ENCODE peak calls at places on chromosomes 2 and 18, in ten cellular contexts. X, N, L, O, F, K, D, S, U and H are unnamed samples.

GRCh38 chr18:24534737-24535136 is 74.3 kb downstream of the HRH4 start:
- DNase-seq in K (no peak), L (no peak), S (no peak), D (no peak), F (no peak), N (no peak), X (no peak), U (no peak), O (no peak), H (no peak)

GRCh38 chr2:100862081-100862480 is 42.1 kb downstream of the NPAS2 start:
- DNase-seq in N (no peak), U (no peak), S (no peak), X (no peak), D (no peak), O (no peak), L (no peak), F (no peak), K (no peak), H (no peak)

GRCh38 chr18:7568426-7568825 is 1.3 kb downstream of the PTPRM start:
- DNase-seq in X (peak), O (peak), F (peak), K (no peak), L (peak), N (no peak), U (peak), S (no peak), D (peak), H (no peak)

GRCh38 chr2:152033146-152033545 is 65.7 kb downstream of the CACNB4 start:
- DNase-seq in N (no peak), D (no peak), F (no peak), O (no peak), L (no peak), X (no peak), K (no peak), U (no peak), S (no peak), H (no peak)

GRCh38 chr2:181690851-181691250 is 10.5 kb upstream of the NEUROD1 start:
- DNase-seq in D (no peak), X (no peak), U (no peak), K (no peak), N (no peak), L (no peak), S (no peak), O (no peak), F (no peak), H (no peak)

GRCh38 chr2:162556996-162557395 is 213.1 kb downstream of the GCA start:
- DNase-seq in X (no peak), K (no peak), U (no peak), F (no peak), N (no peak), L (no peak), D (no peak), O (no peak), S (no peak), H (no peak)

GRCh38 chr2:15953891-15954680 is 13.7 kb downstream of the MYCN start:
- DNase-seq in S (no peak), D (no peak), F (no peak), N (no peak), L (no peak), U (no peak), X (no peak), K (no peak), O (no peak), H (no peak)

GRCh38 chr2:6924918-6925194 is 7.6 kb downstream of the RNF144A start:
- DNase-seq in O (no peak), X (no peak), F (no peak), S (no peak), D (no peak), L (no peak), U (no peak), N (no peak), K (no peak), H (no peak)

GRCh38 chr2:28681216-28681981 is 70.2 kb upstream of the PPP1CB start:
- DNase-seq in K (no peak), L (no peak), S (peak), F (no peak), O (no peak), D (no peak), X (no peak), N (no peak), U (peak), H (no peak)

GRCh38 chr2:71605781-71606241 is 152.4 kb downstream of the DYSF start:
- DNase-seq in F (no peak), L (no peak), N (no peak), X (peak), S (no peak), U (no peak), D (peak), O (peak), K (no peak), H (no peak)

GRCh38 chr2:119659601-119660342 is 19.2 kb upstream of the TMEM177 start:
- DNase-seq in N (no peak), K (no peak), D (no peak), X (no peak), F (peak), L (no peak), U (peak), S (peak), O (no peak), H (no peak)

GRCh38 chr2:9905413-9905812 is 46.1 kb upstream of the GRHL1 start:
- DNase-seq in K (no peak), X (no peak), N (no peak), L (no peak), S (no peak), U (no peak), F (no peak), O (no peak), D (no peak), H (no peak)

GRCh38 chr18:45266023-45266422 is 349.3 kb upstream of the SLC14A2 start:
- DNase-seq in N (no peak), K (no peak), U (no peak), F (no peak), D (no peak), L (no peak), O (no peak), S (no peak), X (no peak), H (no peak)

GRCh38 chr2:210203162-210203561 is 22.1 kb downstream of the ACADL start:
- DNase-seq in U (no peak), N (no peak), K (no peak), L (no peak), O (no peak), X (no peak), D (no peak), F (no peak), S (no peak), H (no peak)

GRCh38 chr18:54392621-54393023 is 34.9 kb downstream of the C18orf54 start:
- DNase-seq in X (no peak), O (no peak), N (no peak), U (peak), L (no peak), D (no peak), K (peak), S (peak), F (no peak), H (no peak)

GRCh38 chr2:240711296-240711695 is 19.6 kb downstream of the AQP12A start:
- DNase-seq in U (no peak), O (no peak), S (no peak), N (no peak), F (no peak), K (no peak), X (peak), L (no peak), D (no peak), H (no peak)

GRCh38 chr2:219576505-219577388 is 4.6 kb downstream of the INHA start:
- DNase-seq in D (no peak), X (no peak), O (peak), N (no peak), L (no peak), S (no peak), F (no peak), K (no peak), U (no peak), H (no peak)

GRCh38 chr18:44748582-44748981 is 67.9 kb downstream of the SETBP1 start:
- DNase-seq in K (no peak), X (no peak), S (no peak), L (no peak), F (no peak), N (no peak), U (no peak), O (no peak), D (no peak), H (no peak)

GRCh38 chr2:43461461-43462073 is 134.3 kb downstream of the THADA start:
- DNase-seq in K (no peak), L (no peak), S (no peak), U (no peak), D (no peak), O (no peak), X (no peak), F (no peak), N (no peak), H (no peak)

GRCh38 chr2:232890536-232890895 is 20.5 kb downstream of the SNORC start:
- DNase-seq in F (no peak), N (no peak), O (no peak), X (peak), L (no peak), S (no peak), U (no peak), D (no peak), K (no peak), H (no peak)

GRCh38 chr2:172102159-172102857 is 392 bp downstream of the DLX2 start:
- DNase-seq in U (no peak), S (peak), F (no peak), X (no peak), O (peak), N (no peak), K (no peak), L (no peak), D (no peak), H (no peak)

GRCh38 chr2:126779286-126779605 is 119.4 kb upstream of the TEX51 start:
- DNase-seq in N (no peak), X (no peak), D (no peak), U (no peak), S (no peak), K (no peak), F (no peak), O (no peak), L (no peak), H (no peak)

GRCh38 chr2:217914078-217914477 is 88.7 kb downstream of the TNS1 start:
- DNase-seq in L (no peak), O (no peak), D (no peak), U (no peak), N (no peak), F (no peak), X (no peak), K (no peak), S (no peak), H (no peak)

GRCh38 chr2:82779981-82780380 is 1679.1 kb downstream of the SUCLG1 start:
- DNase-seq in K (no peak), S (no peak), F (no peak), X (no peak), O (no peak), D (no peak), N (no peak), U (peak), L (no peak), H (no peak)

GRCh38 chr2:44802409-44803099 is 138.9 kb upstream of the SIX3 start:
- DNase-seq in S (no peak), L (no peak), O (no peak), N (no peak), D (no peak), U (no peak), F (no peak), X (no peak), K (no peak), H (no peak)

GRCh38 chr2:44801289-44801675 is 140.2 kb upstream of the SIX3 start:
- DNase-seq in S (no peak), X (no peak), U (no peak), L (no peak), O (no peak), F (no peak), D (no peak), K (no peak), N (no peak), H (no peak)

GRCh38 chr2:44804406-44805235 is 136.9 kb upstream of the SIX3 start:
- DNase-seq in D (no peak), S (no peak), X (no peak), O (no peak), F (no peak), U (no peak), K (no peak), N (no peak), L (no peak), H (no peak)

GRCh38 chr2:44801676-44802408 is 139.7 kb upstream of the SIX3 start:
- DNase-seq in F (no peak), O (no peak), L (no peak), D (no peak), S (peak), N (no peak), U (peak), K (no peak), X (no peak), H (no peak)

DNA sequence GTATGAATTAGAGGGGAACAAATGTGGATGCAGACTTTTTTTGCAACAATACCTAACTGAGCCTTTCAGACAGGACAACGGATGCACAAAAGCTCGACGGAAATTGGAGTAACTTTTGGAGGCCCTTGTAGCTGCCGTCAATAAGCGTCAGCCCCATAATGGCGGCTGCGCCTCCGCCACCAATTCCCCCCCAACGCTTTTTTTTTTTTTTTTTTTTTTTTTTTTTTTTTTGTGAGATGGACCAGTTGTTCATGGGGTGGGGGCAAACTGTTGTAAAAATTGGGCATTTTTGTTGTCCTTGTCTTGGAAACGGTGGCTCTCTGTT is 138.4 kb upstream of the SIX3 start:
- DNase-seq in O (no peak), K (no peak), N (no peak), U (no peak), L (no peak), F (no peak), D (no peak), X (no peak), S (no peak), H (no peak)
- H3K4me3 ChIP-seq in O (no peak), K (no peak), N (peak), U (no peak), L (no peak), F (no peak), D (no peak), X (no peak), S (no peak), H (no peak)

DNA sequence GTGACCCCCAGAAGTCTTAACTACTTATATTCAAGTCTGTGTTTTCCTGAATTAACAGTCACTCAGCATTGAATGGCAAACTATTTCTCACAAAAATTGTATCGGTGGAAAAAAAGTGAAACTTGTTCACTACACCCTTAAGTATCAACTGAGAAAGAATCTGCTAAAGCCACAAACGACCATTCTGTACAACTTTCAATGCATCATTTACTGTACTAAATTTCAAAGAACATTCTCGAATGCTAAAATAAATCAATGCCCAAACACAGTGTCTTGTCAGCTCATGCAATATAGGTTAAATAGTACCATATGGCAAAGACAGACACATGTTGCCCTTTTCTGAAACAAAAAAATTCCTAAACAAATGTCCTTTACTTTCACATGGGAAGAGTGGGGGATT is 9.0 kb downstream of the ZNF516 start:
- DNase-seq in F (no peak), O (no peak), L (no peak), X (no peak), N (no peak), D (no peak), K (no peak), U (no peak), S (peak), H (no peak)
- H3K4me3 ChIP-seq in F (no peak), O (no peak), L (no peak), X (no peak), N (no peak), D (no peak), K (no peak), U (peak), S (no peak), H (no peak)

DNA sequence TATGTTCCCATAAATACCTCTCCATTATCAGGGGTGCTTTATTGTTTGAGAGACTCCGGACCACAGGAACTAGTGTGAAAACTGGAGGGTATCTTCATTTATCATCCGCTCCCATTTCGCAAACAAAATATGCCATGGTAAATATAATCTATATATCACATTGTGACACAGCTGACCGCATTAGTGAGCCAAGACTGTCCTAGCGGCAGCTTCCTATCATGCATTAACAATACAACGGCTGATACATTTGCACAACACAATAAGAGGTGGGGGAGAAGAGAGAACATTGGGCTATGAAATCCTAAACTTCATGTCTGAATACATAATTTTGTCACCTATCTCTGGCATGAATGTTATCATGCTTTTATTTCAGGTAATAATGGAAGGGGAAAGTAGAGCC is 29.5 kb downstream of the BCL11A start:
- DNase-seq in F (no peak), U (no peak), N (no peak), D (no peak), X (no peak), K (no peak), S (no peak), L (no peak), O (no peak), H (no peak)
- H3K4me3 ChIP-seq in F (no peak), U (no peak), N (no peak), D (no peak), X (no peak), K (no peak), S (no peak), L (no peak), O (no peak), H (no peak)

GRCh38 chr2:94997981-94998920 is 27.3 kb upstream of the MAL start:
- DNase-seq in F (no peak), K (no peak), D (no peak), N (no peak), L (peak), S (no peak), U (no peak), O (no peak), X (peak), H (no peak)
- H3K4me3 ChIP-seq in F (peak), K (no peak), D (no peak), N (peak), L (no peak), S (no peak), U (no peak), O (peak), X (no peak), H (no peak)